ENCODE peak calls at places on chromosomes 16 and 17, in seven cellular contexts. H is COLO829; E is HTR-8/SVneo; Y is activated CD4-positive, alpha-beta T cell treated with anti-CD3 and anti-CD28 coated beads, Interleukin-2, amount 10 ng/mL, durations not matched to agents 7 days and 5 days; I is adrenal gland; L is ACHN; B is central memory CD4-positive, alpha-beta T cell. C is an unnamed sample.
A peak's percentile ranks its signal among the peaks of the same experiment; 100 is the strongest.

GRCh38 chr17:29827179-29827578 is 102.8 kb downstream of the SSH2 start:
- DNase-seq in Y (no peak), H (no peak), L (no peak), E (no peak), B (no peak), I (no peak), C (no peak)

GRCh38 chr16:29734826-29735225 is 11.0 kb downstream of the C16orf54 start:
- DNase-seq in L (no peak), I (no peak), H (no peak), B (no peak), E (no peak), Y (no peak), C (no peak)

GRCh38 chr16:88569614-88569984 is 604 bp upstream of the ZC3H18 start:
- DNase-seq in Y (no peak), I (no peak), E (no peak), B (no peak), L (peak; percentile 9), H (peak; percentile 2), C (no peak)

GRCh38 chr16:86064431-86065250 is 165.7 kb downstream of the IRF8 start:
- DNase-seq in B (no peak), E (no peak), H (no peak), Y (no peak), I (no peak), L (no peak), C (no peak)

GRCh38 chr16:67699265-67699664 is 19.9 kb downstream of the GFOD2 start:
- DNase-seq in Y (no peak), B (no peak), H (no peak), E (no peak), I (no peak), L (no peak), C (no peak)

GRCh38 chr17:34990921-34991365 is 10.6 kb downstream of the LIG3 start:
- DNase-seq in E (no peak), H (no peak), Y (no peak), B (no peak), L (no peak), I (no peak), C (no peak)

GRCh38 chr17:30958187-30958586 is 12.7 kb upstream of the RNF135 start:
- DNase-seq in Y (no peak), I (no peak), B (no peak), E (no peak), H (no peak), L (no peak), C (peak; percentile 48)

GRCh38 chr17:3808701-3809100 is 7.7 kb upstream of the ITGAE start:
- DNase-seq in Y (no peak), L (no peak), E (no peak), B (no peak), I (no peak), H (no peak), C (no peak)

GRCh38 chr16:85286970-85287814 is 174.9 kb upstream of the CIBAR2 start:
- DNase-seq in L (no peak), H (no peak), E (no peak), Y (no peak), I (peak; percentile 83), B (no peak), C (no peak)

GRCh38 chr16:24163935-24164334 is 92.2 kb upstream of the CACNG3 start:
- DNase-seq in L (no peak), B (no peak), E (no peak), Y (no peak), I (no peak), H (no peak), C (no peak)

GRCh38 chr17:15273141-15273793 is 8.1 kb upstream of the PMP22 start:
- DNase-seq in E (peak; percentile 78), L (no peak), I (no peak), H (no peak), B (no peak), Y (no peak), C (no peak)

GRCh38 chr17:36204724-36205500 is 6.0 kb upstream of the CCL4L2 start:
- DNase-seq in L (no peak), B (no peak), E (no peak), Y (no peak), I (no peak), H (no peak), C (no peak)

GRCh38 chr17:19470529-19471261 is 59.7 kb downstream of the RNF112 start:
- DNase-seq in B (no peak), I (peak; percentile 39), H (no peak), E (no peak), L (no peak), Y (no peak), C (peak; percentile 87)

GRCh38 chr17:20267459-20267842 is 199.9 kb downstream of the LGALS9B start:
- DNase-seq in B (peak; percentile 55), E (no peak), H (no peak), L (no peak), I (no peak), Y (no peak), C (no peak)

GRCh38 chr16:11757671-11758545 is 15.3 kb upstream of the TXNDC11 start:
- DNase-seq in L (peak; percentile 94), I (peak; percentile 63), H (no peak), Y (no peak), E (peak; percentile 29), B (no peak), C (peak; percentile 38)

GRCh38 chr17:49602783-49603182 is 27.1 kb downstream of the NXPH3 start:
- DNase-seq in H (no peak), L (no peak), E (no peak), I (no peak), B (no peak), Y (no peak), C (no peak)

GRCh38 chr17:73551756-73552155 is 92.5 kb downstream of the SDK2 start:
- DNase-seq in B (no peak), L (no peak), Y (peak; percentile 22), H (no peak), E (no peak), I (no peak), C (no peak)